ENCODE peak calls at places on chromosome X, in seven cellular contexts. K is left ventricle myocardium inferior, P is AG09309, O is AG10803, C is heart left ventricle, I is body of pancreas, T is OCI-LY7. B is an unnamed sample.

GRCh38 chrX:108537005-108537404 is 97.4 kb downstream of the COL4A5 start:
- DNase-seq in K (no peak), O (peak), T (peak), P (no peak), C (no peak), I (peak), B (peak)

GRCh38 chrX:72430405-72430968 is 124.8 kb upstream of the CITED1 start:
- DNase-seq in O (no peak), C (no peak), K (no peak), P (no peak), T (no peak), I (no peak), B (no peak)

GRCh38 chrX:115339441-115340025 is 50.0 kb downstream of the LUZP4 start:
- DNase-seq in T (no peak), I (no peak), K (no peak), C (no peak), P (no peak), O (peak), B (peak)

GRCh38 chrX:134734343-134735001 is 76.2 kb upstream of the PLAC1 start:
- DNase-seq in T (no peak), P (peak), K (no peak), C (peak), O (peak), I (no peak), B (peak)

GRCh38 chrX:6383911-6384310 is 151.0 kb downstream of the VCX3A start:
- DNase-seq in I (no peak), C (no peak), T (no peak), O (no peak), P (no peak), K (no peak), B (no peak)

GRCh38 chrX:100926453-100926852 is 2.3 kb downstream of the XKRX start:
- DNase-seq in O (no peak), P (no peak), K (no peak), C (no peak), T (no peak), I (no peak), B (peak)

GRCh38 chrX:138845791-138846190 is 134.3 kb upstream of the FGF13 start:
- DNase-seq in C (no peak), I (no peak), P (no peak), K (no peak), O (no peak), T (no peak), B (no peak)

GRCh38 chrX:23854945-23855344 is 52.8 kb downstream of the APOO start:
- DNase-seq in K (no peak), P (no peak), T (no peak), I (peak), O (peak), C (no peak), B (peak)

GRCh38 chrX:15737957-15738685 is at the start of gene CA5B:
- DNase-seq in C (peak), T (peak), O (peak), I (peak), K (peak), P (no peak), B (peak)

GRCh38 chrX:20968996-20969395 is 405.2 kb upstream of the CNKSR2 start:
- DNase-seq in P (no peak), I (no peak), O (peak), T (no peak), K (no peak), C (no peak), B (peak)

GRCh38 chrX:13669246-13669689 is 16.3 kb downstream of the TCEANC start:
- DNase-seq in P (peak), O (peak), C (peak), K (peak), I (peak), T (no peak), B (peak)

GRCh38 chrX:54427837-54428424 is 12.3 kb upstream of the TSR2 start:
- DNase-seq in C (no peak), K (no peak), I (peak), O (no peak), T (no peak), P (no peak), B (no peak)

GRCh38 chrX:30779453-30780030 is 109.5 kb downstream of the TAB3 start:
- DNase-seq in I (no peak), T (no peak), C (no peak), O (no peak), P (no peak), K (no peak), B (no peak)

GRCh38 chrX:119427024-119427794 is 28.1 kb downstream of the SLC25A43 start:
- DNase-seq in C (peak), I (peak), T (peak), K (peak), O (peak), P (no peak), B (peak)

GRCh38 chrX:109347618-109348017 is 134.3 kb downstream of the GUCY2F start:
- DNase-seq in C (no peak), P (no peak), O (peak), T (no peak), I (peak), K (no peak), B (peak)

GRCh38 chrX:77085372-77085771 is 361.8 kb upstream of the FGF16 start:
- DNase-seq in I (no peak), O (no peak), K (no peak), P (no peak), C (no peak), T (no peak), B (no peak)

GRCh38 chrX:15298201-15298600 is 17.2 kb downstream of the ASB11 start:
- DNase-seq in K (no peak), C (no peak), O (no peak), T (no peak), P (no peak), I (no peak), B (no peak)

GRCh38 chrX:106286053-106286650 is 118.0 kb downstream of the PWWP3B start:
- DNase-seq in P (no peak), I (no peak), T (no peak), C (no peak), O (peak), K (no peak), B (peak)

GRCh38 chrX:122878269-122878668 is 305.8 kb upstream of the GRIA3 start:
- DNase-seq in T (no peak), P (no peak), I (no peak), K (no peak), C (no peak), O (no peak), B (no peak)

GRCh38 chrX:54786972-54787371 is 11.1 kb downstream of the ITIH6 start:
- DNase-seq in C (no peak), K (no peak), P (no peak), T (peak), O (no peak), I (peak), B (no peak)

GRCh38 chrX:47380268-47380667 is 9.9 kb downstream of the ZNF157 start:
- DNase-seq in C (no peak), T (no peak), O (peak), K (peak), I (peak), P (peak), B (peak)

GRCh38 chrX:103687696-103688191 is 1.2 kb upstream of the MORF4L2 start:
- DNase-seq in P (peak), I (peak), C (peak), K (peak), O (peak), T (peak), B (peak)

GRCh38 chrX:13752141-13752540 is 17.6 kb downstream of the OFD1 start:
- DNase-seq in I (no peak), K (no peak), T (no peak), C (no peak), P (no peak), O (no peak), B (no peak)

DNA sequence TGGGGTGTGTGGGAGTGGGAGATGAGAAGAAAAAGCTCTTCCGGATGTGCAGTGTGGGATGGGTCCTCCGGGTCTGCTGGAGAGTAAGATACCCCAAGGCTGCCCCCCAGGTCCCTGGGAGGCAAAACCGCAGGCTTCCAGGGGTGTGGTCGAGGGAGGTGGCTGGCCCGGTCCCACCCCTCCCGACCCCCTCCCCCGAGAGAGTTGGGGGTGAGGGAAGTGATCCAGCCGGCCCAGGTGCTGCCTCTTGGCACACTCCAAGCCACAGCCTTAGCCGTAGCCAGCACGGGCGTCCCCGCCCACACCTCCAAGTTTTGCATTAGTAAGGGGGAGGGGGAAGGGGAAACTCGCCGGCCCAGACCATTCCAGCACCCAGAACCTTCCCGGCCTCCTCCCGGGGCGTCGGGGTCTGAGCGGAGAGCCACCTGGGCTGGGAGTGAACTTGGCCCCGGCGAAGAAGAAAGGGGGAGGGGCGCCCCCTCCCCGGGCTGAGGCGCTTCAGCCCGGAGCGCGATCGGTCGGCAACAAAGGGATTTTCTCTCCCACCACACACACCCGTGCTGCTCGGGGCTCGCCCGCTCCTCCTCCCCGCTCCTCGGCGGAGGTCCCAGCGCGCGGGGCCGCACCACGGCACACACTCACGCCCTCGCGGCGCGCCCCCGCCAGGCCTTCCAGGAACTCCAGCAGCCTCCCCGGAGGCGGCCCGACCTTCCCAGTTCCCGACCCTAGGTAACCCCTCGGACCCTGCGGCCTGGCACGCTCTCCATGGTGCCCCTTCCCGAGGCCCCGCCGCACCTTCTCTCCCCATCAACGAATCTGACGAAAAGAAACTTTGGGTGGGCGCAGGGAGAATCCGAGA is 14.4 kb downstream of the BCOR start:
- DNase-seq in T (no peak), K (peak), P (no peak), O (no peak), C (no peak), I (peak), B (no peak)
- H3K4me3 ChIP-seq in T (no peak), K (peak), P (peak), O (peak), C (peak), I (no peak), B (peak)

DNA sequence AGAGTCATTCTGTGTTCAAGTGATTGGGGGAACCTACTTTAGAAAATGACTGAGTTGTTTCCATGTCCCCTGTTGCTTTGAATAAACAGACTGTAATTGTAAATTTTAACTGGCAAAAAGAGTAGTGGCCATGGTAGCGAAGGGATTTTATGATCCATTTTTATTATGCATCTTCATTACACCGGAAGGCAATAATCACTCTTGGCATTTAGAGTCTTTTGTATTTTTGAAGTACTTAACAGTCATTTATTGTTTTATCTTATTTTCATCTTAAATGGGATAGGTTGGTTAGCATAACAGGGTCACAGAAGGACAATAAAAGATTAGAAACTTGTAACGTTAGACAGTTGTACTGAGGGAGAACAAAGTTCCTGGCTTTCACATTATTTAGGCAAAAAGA is 11.0 kb upstream of the OTC start:
- DNase-seq in T (no peak), P (no peak), O (no peak), K (no peak), C (no peak), I (no peak), B (no peak)
- TF ChIP-seq CTCF in T (no peak), P (no peak), O (no peak), K (no peak), C (no peak), I (no peak), B (no peak)

GRCh38 chrX:48826876-48827653 is 752 bp downstream of the ERAS start:
- DNase-seq in I (no peak), P (no peak), O (no peak), C (no peak), T (no peak), K (no peak), B (no peak)

GRCh38 chrX:48824066-48824465 is 2.2 kb upstream of the ERAS start:
- DNase-seq in P (no peak), C (no peak), T (no peak), K (no peak), I (no peak), O (no peak), B (no peak)

GRCh38 chrX:48829016-48829735 is 2.9 kb downstream of the ERAS start:
- DNase-seq in P (no peak), K (no peak), I (no peak), T (no peak), C (no peak), O (no peak), B (no peak)

GRCh38 chrX:48827654-48827968 is 1.3 kb downstream of the ERAS start:
- DNase-seq in C (no peak), O (no peak), P (no peak), I (no peak), T (no peak), K (no peak), B (no peak)

GRCh38 chrX:48826135-48826875 is at the start of gene ERAS:
- DNase-seq in P (no peak), K (no peak), O (no peak), I (no peak), T (no peak), C (no peak), B (no peak)
- H3K4me3 ChIP-seq in P (no peak), K (no peak), O (no peak), I (no peak), T (no peak), C (no peak), B (no peak)

DNA sequence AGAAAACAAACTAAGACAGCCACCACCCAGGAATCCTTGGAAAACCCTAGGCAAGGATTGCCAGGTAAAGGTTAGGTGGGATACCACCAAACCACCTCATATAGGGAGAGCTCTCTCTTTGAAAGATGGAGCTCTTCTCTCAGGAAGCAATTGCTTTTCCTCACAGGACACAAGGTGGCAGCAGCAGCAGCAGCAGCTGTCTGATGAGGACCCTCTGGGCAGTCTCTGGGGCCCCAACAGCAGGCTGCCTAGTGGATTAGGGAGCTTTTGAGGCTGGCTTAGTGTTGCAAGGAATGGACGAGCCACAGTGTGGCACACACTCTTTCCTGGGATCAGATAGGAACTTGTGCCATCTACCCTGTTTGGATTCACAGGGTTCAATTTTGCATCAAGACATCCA is 41.4 kb upstream of the CHRDL1 start:
- DNase-seq in O (no peak), P (no peak), K (no peak), I (no peak), T (no peak), C (no peak), B (no peak)
- TF ChIP-seq CTCF in O (no peak), P (peak), K (no peak), I (no peak), T (peak), C (no peak), B (peak)

GRCh38 chrX:153968255-153968654 is 3.4 kb downstream of the HCFC1 start:
- DNase-seq in K (no peak), T (no peak), O (no peak), P (no peak), I (no peak), C (no peak), B (no peak)
- H3K4me3 ChIP-seq in K (peak), T (peak), O (peak), P (no peak), I (no peak), C (no peak), B (peak)

B was measured in fibroblast of mammary gland.